ENCODE peak calls at places on chromosomes 4 and X, in four cellular contexts. I is H1, V is IMR-90, S is HCT116. N is an unnamed sample.

GRCh38 chrX:11664211-11664888 is 1.4 kb downstream of the ARHGAP6 start:
- DNase-seq in S (no peak), V (no peak), I (peak; percentile 42), N (no peak)

GRCh38 chrX:101595739-101596419 is 21.9 kb downstream of the ARMCX6 start:
- DNase-seq in S (peak; percentile 58), V (peak; percentile 75), I (no peak), N (peak; percentile 72)

GRCh38 chr4:3307486-3307885 is 14.7 kb downstream of the RGS12 start:
- DNase-seq in I (no peak), S (no peak), V (no peak), N (no peak)

GRCh38 chrX:69107231-69107739 is 58.0 kb downstream of the PJA1 start:
- DNase-seq in V (no peak), I (no peak), S (no peak), N (no peak)

GRCh38 chr4:4871267-4872147 is 12.0 kb downstream of the MSX1 start:
- DNase-seq in I (peak; percentile 63), S (no peak), V (no peak), N (no peak)

GRCh38 chr4:186724048-186724860 is 598 bp upstream of the FAT1 start:
- DNase-seq in I (peak; percentile 83), V (peak; percentile 49), S (no peak), N (peak; percentile 18)

GRCh38 chr4:127143460-127144190 is 489.1 kb upstream of the INTU start:
- DNase-seq in I (no peak), S (no peak), V (peak; percentile 77), N (no peak)

GRCh38 chrX:44619039-44619438 is 76.4 kb upstream of the FUNDC1 start:
- DNase-seq in V (no peak), S (no peak), I (no peak), N (no peak)

GRCh38 chr4:54384563-54384962 is 155.5 kb downstream of the PDGFRA start:
- DNase-seq in V (peak; percentile 39), I (no peak), S (peak; percentile 6), N (no peak)

GRCh38 chr4:102299708-102300107 is 45.6 kb downstream of the SLC39A8 start:
- DNase-seq in I (peak; percentile 53), V (peak; percentile 11), S (peak; percentile 32), N (peak; percentile 62)

GRCh38 chr4:170274616-170275015 is 184.9 kb upstream of the AADAT start:
- DNase-seq in I (no peak), S (no peak), V (no peak), N (no peak)

GRCh38 chrX:124737771-124738170 is 391.4 kb downstream of the SH2D1A start:
- DNase-seq in V (no peak), S (no peak), I (no peak), N (no peak)

GRCh38 chr4:80036949-80037348 is 36.1 kb downstream of the ANTXR2 start:
- DNase-seq in S (no peak), V (peak; percentile 77), I (no peak), N (no peak)

GRCh38 chrX:69556094-69557011 is 52.2 kb downstream of the NALF2 start:
- DNase-seq in V (no peak), S (peak; percentile 84), I (peak; percentile 52), N (peak; percentile 2)

GRCh38 chr4:88195666-88196365 is 37.4 kb upstream of the ABCG2 start:
- DNase-seq in S (no peak), I (peak; percentile 51), V (no peak), N (no peak)

GRCh38 chr4:2069986-2070385 is 10.9 kb downstream of the NAT8L start:
- DNase-seq in S (no peak), I (peak; percentile 50), V (no peak), N (no peak)

GRCh38 chr4:72375050-72375736 is 193.8 kb downstream of the ADAMTS3 start:
- DNase-seq in V (peak; percentile 69), S (no peak), I (no peak), N (no peak)

GRCh38 chr4:135124196-135124595 is 922.6 kb upstream of the PABPC4L start:
- DNase-seq in I (no peak), V (no peak), S (no peak), N (no peak)

GRCh38 chr4:22268350-22269025 is 247.4 kb downstream of the ADGRA3 start:
- DNase-seq in S (no peak), I (no peak), V (no peak), N (no peak)

GRCh38 chrX:53116101-53116500 is 22.2 kb downstream of the KANTR start:
- DNase-seq in V (peak; percentile 61), I (no peak), S (no peak), N (no peak)

GRCh38 chr4:54065282-54066087 is 1.1 kb upstream of the CHIC2 start:
- DNase-seq in V (no peak), I (no peak), S (no peak), N (no peak)

GRCh38 chrX:136260801-136261200 is 9.6 kb upstream of the MAP7D3 start:
- DNase-seq in S (no peak), I (no peak), V (peak; percentile 89), N (no peak)

GRCh38 chr4:151667025-151667424 is 93.8 kb downstream of the GATB start:
- DNase-seq in S (no peak), I (no peak), V (peak; percentile 34), N (no peak)

GRCh38 chr4:39626261-39626660 is 12.4 kb downstream of the SMIM14 start:
- DNase-seq in V (no peak), S (no peak), I (no peak), N (no peak)

GRCh38 chr4:77525538-77525937 is 80.1 kb upstream of the CXCL13 start:
- DNase-seq in I (no peak), S (no peak), V (no peak), N (no peak)

GRCh38 chrX:29561417-29561816 is 653.9 kb upstream of the MAGEB2 start:
- DNase-seq in V (peak; percentile 2), S (no peak), I (no peak), N (no peak)

GRCh38 chr4:161823450-161823849 is 340.4 kb downstream of the FSTL5 start:
- DNase-seq in S (no peak), V (no peak), I (no peak), N (no peak)

GRCh38 chrX:40299028-40299479 is 201.3 kb upstream of the BCOR start:
- DNase-seq in I (peak; percentile 52), S (no peak), V (no peak), N (no peak)

GRCh38 chr4:108787724-108788123 is 24.9 kb upstream of the ETNPPL start:
- DNase-seq in I (no peak), V (no peak), S (no peak), N (no peak)

GRCh38 chr4:68271851-68272756 is 26.6 kb upstream of the TMPRSS11B start:
- DNase-seq in S (peak; percentile 21), V (peak; percentile 73), I (no peak), N (peak; percentile 24)

GRCh38 chr4:165541773-165542459 is 163.1 kb downstream of the CPE start:
- DNase-seq in I (no peak), V (no peak), S (no peak), N (no peak)

GRCh38 chrX:46209768-46210167 is 335.5 kb downstream of the ZNF674 start:
- DNase-seq in I (no peak), S (peak; percentile 23), V (no peak), N (no peak)

GRCh38 chrX:22395372-22395771 is 122.7 kb downstream of the CBLL2 start:
- DNase-seq in S (no peak), V (peak; percentile 59), I (no peak), N (no peak)

GRCh38 chr4:139488442-139488841 is 34.5 kb downstream of the RAB33B start:
- DNase-seq in V (no peak), I (no peak), S (no peak), N (no peak)

GRCh38 chr4:61938250-61938846 is 738.2 kb downstream of the ADGRL3 start:
- DNase-seq in I (no peak), S (no peak), V (no peak), N (no peak)

GRCh38 chrX:72381439-72382198 is 75.9 kb upstream of the CITED1 start:
- DNase-seq in S (no peak), V (no peak), I (no peak), N (peak; percentile 3)

GRCh38 chrX:95382799-95383198 is 1301.8 kb upstream of the DIAPH2 start:
- DNase-seq in V (no peak), S (no peak), I (no peak), N (no peak)

GRCh38 chr4:19831644-19832285 is 419.9 kb upstream of the SLIT2 start:
- DNase-seq in V (peak; percentile 86), S (no peak), I (no peak), N (no peak)
- TF ChIP-seq CEBPB in V (no peak), S (no peak), I (no peak), N (no peak)

GRCh38 chr4:180827610-180828009 is 1415.6 kb upstream of the TENM3 start:
- DNase-seq in I (no peak), V (peak; percentile 67), S (no peak), N (no peak)
- TF ChIP-seq CEBPB in I (no peak), V (no peak), S (no peak), N (no peak)

GRCh38 chrX:118657413-118657812 is 70.0 kb upstream of the IL13RA1 start:
- DNase-seq in V (no peak), I (no peak), S (no peak), N (no peak)

GRCh38 chrX:118654331-118654730 is 73.1 kb upstream of the IL13RA1 start:
- DNase-seq in V (no peak), S (no peak), I (no peak), N (no peak)

GRCh38 chrX:118655561-118656246 is 71.7 kb upstream of the IL13RA1 start:
- DNase-seq in I (no peak), V (peak; percentile 65), S (no peak), N (no peak)

GRCh38 chrX:118652717-118653116 is 74.7 kb upstream of the IL13RA1 start:
- DNase-seq in V (peak; percentile 58), S (no peak), I (no peak), N (no peak)
- TF ChIP-seq CEBPB in V (no peak), S (no peak), I (no peak), N (no peak)

GRCh38 chr4:105895609-105896460 is 564 bp downstream of the NPNT start:
- DNase-seq in V (no peak), S (no peak), I (peak; percentile 69), N (no peak)

GRCh38 chr4:105896984-105897760 is 1.9 kb downstream of the NPNT start:
- DNase-seq in I (no peak), V (no peak), S (no peak), N (no peak)

GRCh38 chr4:105896461-105896939 is 1.2 kb downstream of the NPNT start:
- DNase-seq in S (no peak), I (no peak), V (no peak), N (no peak)

GRCh38 chr4:105894570-105895323 is 524 bp upstream of the NPNT start:
- DNase-seq in I (peak; percentile 70), S (peak; percentile 36), V (no peak), N (no peak)

DNA sequence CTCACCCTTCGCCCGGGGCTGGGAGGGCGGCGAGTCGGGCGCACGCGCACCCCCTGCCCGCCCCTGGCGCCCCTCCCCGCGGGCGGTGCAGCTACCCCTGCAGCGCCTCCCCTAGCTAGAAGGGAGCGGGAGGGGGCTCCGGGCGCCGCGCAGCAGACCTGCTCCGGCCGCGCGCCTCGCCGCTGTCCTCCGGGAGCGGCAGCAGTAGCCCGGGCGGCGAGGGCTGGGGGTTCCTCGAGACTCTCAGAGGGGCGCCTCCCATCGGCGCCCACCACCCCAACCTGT is at the start of gene NPNT:
- DNase-seq in V (no peak), I (no peak), S (no peak), N (no peak)
- TF ChIP-seq CEBPB in V (no peak), I (no peak), S (no peak), N (no peak)

DNA sequence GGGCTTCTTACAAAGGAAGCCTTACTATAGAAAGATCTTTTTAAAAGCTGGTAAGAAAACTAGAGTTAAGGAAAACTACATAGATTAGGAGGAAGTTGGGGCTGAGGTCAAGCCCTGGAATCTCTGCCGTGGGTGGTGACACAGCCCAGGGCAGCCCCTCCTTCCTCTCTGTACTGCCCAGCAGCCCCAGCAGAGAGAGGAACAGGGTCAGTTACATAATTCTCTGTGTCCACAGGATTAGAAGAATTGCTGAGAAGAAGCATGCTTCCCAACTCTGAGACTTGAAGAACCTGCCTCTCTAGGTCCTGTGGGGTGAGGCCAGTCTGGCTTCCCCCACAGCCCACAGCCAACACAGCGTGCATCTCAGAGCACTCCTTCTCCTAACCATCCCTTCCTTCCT is 9.2 kb upstream of the ABLIM2 start:
- DNase-seq in S (no peak), V (no peak), I (no peak), N (no peak)
- TF ChIP-seq CEBPB in S (no peak), V (no peak), I (no peak), N (no peak)